ENCODE peak calls at places on chromosomes 5 and 9, in nine cellular contexts. D, A, M, E, W, H, B, L and X are unnamed samples.

GRCh38 chr9:136339173-136339957 is 12.0 kb downstream of the GPSM1 start:
- DNase-seq in D (peak; percentile 48), A (peak; percentile 61), M (peak; percentile 44), E (peak; percentile 98), W (no peak), H (peak; percentile 71), B (peak; percentile 47), L (no peak), X (no peak)

GRCh38 chr5:54312499-54312898 is 2.1 kb upstream of the ARL15 start:
- DNase-seq in D (no peak), A (no peak), M (no peak), E (no peak), W (no peak), H (no peak), B (no peak), L (no peak), X (no peak)

GRCh38 chr9:68780377-68780707 is 75.3 kb downstream of the PIP5K1B start:
- DNase-seq in D (no peak), A (no peak), M (no peak), E (no peak), W (no peak), H (no peak), B (peak; percentile 32), L (no peak), X (no peak)

GRCh38 chr9:135812961-135813360 is 94.4 kb downstream of the CAMSAP1 start:
- DNase-seq in D (no peak), A (no peak), M (no peak), E (no peak), W (no peak), H (no peak), B (no peak), L (no peak), X (no peak)

GRCh38 chr9:83526901-83527300 is 11.3 kb downstream of the FRMD3 start:
- DNase-seq in D (no peak), A (no peak), M (no peak), E (no peak), W (no peak), H (no peak), B (no peak), L (no peak), X (no peak)

GRCh38 chr5:176542596-176543427 is 5.6 kb upstream of the RNF44 start:
- DNase-seq in D (no peak), A (no peak), M (peak; percentile 6), E (no peak), W (no peak), H (no peak), B (peak; percentile 16), L (no peak), X (no peak)

GRCh38 chr9:71485306-71485705 is 283.0 kb downstream of the CEMIP2 start:
- DNase-seq in D (no peak), A (no peak), M (no peak), E (no peak), W (no peak), H (no peak), B (no peak), L (no peak), X (no peak)

GRCh38 chr9:101476576-101477208 is 41.1 kb upstream of the ALDOB start:
- DNase-seq in D (no peak), A (no peak), M (no peak), E (no peak), W (no peak), H (no peak), B (no peak), L (no peak), X (no peak)

GRCh38 chr5:65867509-65868195 is 58.7 kb upstream of the ERBIN start:
- DNase-seq in D (peak; percentile 50), A (no peak), M (no peak), E (no peak), W (no peak), H (no peak), B (no peak), L (no peak), X (no peak)

GRCh38 chr5:15326932-15327331 is 173.0 kb upstream of the FBXL7 start:
- DNase-seq in D (peak; percentile 3), A (no peak), M (no peak), E (no peak), W (no peak), H (no peak), B (no peak), L (no peak), X (no peak)

GRCh38 chr9:78003730-78004129 is 27.9 kb downstream of the GNAQ start:
- DNase-seq in D (no peak), A (no peak), M (no peak), E (no peak), W (no peak), H (no peak), B (no peak), L (no peak), X (no peak)

GRCh38 chr9:93058357-93059096 is at the start of gene SUSD3:
- DNase-seq in D (no peak), A (peak; percentile 9), M (no peak), E (no peak), W (peak; percentile 62), H (peak; percentile 60), B (no peak), L (no peak), X (peak; percentile 60)

GRCh38 chr5:135398160-135398854 is 724 bp downstream of the MACROH2A1 start:
- DNase-seq in D (peak; percentile 48), A (peak; percentile 39), M (no peak), E (peak; percentile 24), W (peak; percentile 11), H (peak; percentile 11), B (no peak), L (no peak), X (no peak)

GRCh38 chr9:112065781-112066606 is 109.1 kb downstream of the SUSD1 start:
- DNase-seq in D (peak; percentile 90), A (peak; percentile 51), M (no peak), E (no peak), W (no peak), H (no peak), B (no peak), L (no peak), X (no peak)

GRCh38 chr5:167773902-167774301 is 517.5 kb upstream of the WWC1 start:
- DNase-seq in D (no peak), A (no peak), M (no peak), E (no peak), W (no peak), H (no peak), B (no peak), L (no peak), X (no peak)

GRCh38 chr9:130962418-130963316 is 23.6 kb upstream of the FIBCD1 start:
- DNase-seq in D (peak; percentile 92), A (peak; percentile 95), M (no peak), E (peak; percentile 67), W (no peak), H (no peak), B (no peak), L (peak; percentile 85), X (no peak)

GRCh38 chr9:12813960-12814876 is 39.4 kb downstream of the LURAP1L start:
- DNase-seq in D (peak; percentile 99), A (peak; percentile 99), M (no peak), E (peak; percentile 6), W (no peak), H (no peak), B (no peak), L (peak; percentile 88), X (no peak)

GRCh38 chr5:160837749-160838593 is 14.0 kb downstream of the ATP10B start:
- DNase-seq in D (no peak), A (peak; percentile 21), M (peak; percentile 33), E (no peak), W (no peak), H (no peak), B (no peak), L (no peak), X (no peak)

GRCh38 chr5:31755299-31756053 is 116.5 kb downstream of the PDZD2 start:
- DNase-seq in D (no peak), A (no peak), M (no peak), E (no peak), W (no peak), H (no peak), B (no peak), L (no peak), X (no peak)

GRCh38 chr5:33415811-33416354 is 24.9 kb upstream of the TARS1 start:
- DNase-seq in D (no peak), A (no peak), M (no peak), E (no peak), W (no peak), H (no peak), B (no peak), L (no peak), X (no peak)

GRCh38 chr9:116095403-116095802 is 58.2 kb upstream of the PAPPA start:
- DNase-seq in D (no peak), A (no peak), M (no peak), E (no peak), W (no peak), H (no peak), B (no peak), L (no peak), X (no peak)

GRCh38 chr9:124052401-124052800 is 40.8 kb downstream of the LHX2 start:
- DNase-seq in D (no peak), A (no peak), M (no peak), E (no peak), W (no peak), H (no peak), B (no peak), L (no peak), X (no peak)

GRCh38 chr5:110841137-110841536 is 102.3 kb downstream of the SLC25A46 start:
- DNase-seq in D (no peak), A (no peak), M (no peak), E (no peak), W (no peak), H (no peak), B (no peak), L (no peak), X (no peak)

GRCh38 chr5:112492291-112492690 is 73.2 kb upstream of the EPB41L4A start:
- DNase-seq in D (peak; percentile 77), A (peak; percentile 55), M (peak; percentile 43), E (peak; percentile 40), W (no peak), H (peak; percentile 42), B (peak; percentile 85), L (peak; percentile 19), X (peak; percentile 12)

GRCh38 chr9:32969270-32969669 is 32.2 kb downstream of the APTX start:
- DNase-seq in D (peak; percentile 78), A (peak; percentile 79), M (no peak), E (no peak), W (no peak), H (peak; percentile 27), B (no peak), L (no peak), X (no peak)

GRCh38 chr5:30596495-30597064 is 596.9 kb upstream of the CDH6 start:
- DNase-seq in D (no peak), A (no peak), M (no peak), E (no peak), W (no peak), H (no peak), B (no peak), L (no peak), X (no peak)